ENCODE peak calls at places on chromosome 7, in four cellular contexts. T is heart left ventricle, W is T-cell, X is left colon. R is an unnamed sample.

GRCh38 chr7:130020434-130020833 is 30.7 kb downstream of the ZC3HC1 start:
- DNase-seq in T (no peak), W (no peak), X (no peak), R (no peak)

GRCh38 chr7:50762337-50762736 is 20.4 kb downstream of the GRB10 start:
- DNase-seq in T (no peak), W (no peak), X (no peak), R (no peak)

GRCh38 chr7:38775503-38775902 is 133.5 kb downstream of the VPS41 start:
- DNase-seq in T (no peak), W (no peak), X (no peak), R (no peak)

GRCh38 chr7:985915-986741 is 3.1 kb downstream of the CYP2W1 start:
- DNase-seq in T (no peak), W (no peak), X (no peak), R (no peak)

GRCh38 chr7:82441916-82442478 is 1.6 kb downstream of the CACNA2D1 start:
- DNase-seq in T (no peak), W (no peak), X (no peak), R (no peak)

GRCh38 chr7:108368466-108368865 is 87.8 kb downstream of the NRCAM start:
- DNase-seq in T (no peak), W (no peak), X (no peak), R (no peak)

GRCh38 chr7:131554880-131555516 is 1.4 kb downstream of the PODXL start:
- DNase-seq in T (no peak), W (no peak), X (no peak), R (no peak)

GRCh38 chr7:74480861-74481417 is 27.2 kb downstream of the GTF2IRD1 start:
- DNase-seq in T (peak; percentile 67), W (no peak), X (peak; percentile 79), R (no peak)

GRCh38 chr7:74221713-74222112 is 11.9 kb downstream of the LAT2 start:
- DNase-seq in T (no peak), W (no peak), X (no peak), R (no peak)

GRCh38 chr7:15399446-15399845 is 162.4 kb downstream of the AGMO start:
- DNase-seq in T (no peak), W (no peak), X (no peak), R (no peak)

GRCh38 chr7:23072916-23073315 is 32.7 kb upstream of the KLHL7 start:
- DNase-seq in T (no peak), W (no peak), X (no peak), R (no peak)

GRCh38 chr7:42192851-42193456 is 44.1 kb downstream of the GLI3 start:
- DNase-seq in T (no peak), W (no peak), X (no peak), R (peak; percentile 20)

GRCh38 chr7:14009453-14010418 is 20.3 kb upstream of the ETV1 start:
- DNase-seq in T (no peak), W (no peak), X (no peak), R (no peak)

GRCh38 chr7:125088555-125088954 is 158.9 kb upstream of the POT1 start:
- DNase-seq in T (no peak), W (no peak), X (no peak), R (no peak)

GRCh38 chr7:28885771-28886170 is 72.4 kb downstream of the TRIL start:
- DNase-seq in T (no peak), W (no peak), X (no peak), R (no peak)

GRCh38 chr7:90825779-90826178 is 229.7 kb downstream of the CDK14 start:
- DNase-seq in T (no peak), W (no peak), X (no peak), R (no peak)

GRCh38 chr7:107638594-107638993 is 22.0 kb upstream of the SLC26A4 start:
- DNase-seq in T (no peak), W (no peak), X (no peak), R (no peak)

GRCh38 chr7:24965831-24966708 is 13.9 kb downstream of the OSBPL3 start:
- DNase-seq in T (no peak), W (no peak), X (peak; percentile 53), R (peak; percentile 68)

GRCh38 chr7:27375958-27376357 is 133.4 kb downstream of the EVX1 start:
- DNase-seq in T (no peak), W (no peak), X (no peak), R (no peak)

GRCh38 chr7:139747662-139748372 is 30.0 kb downstream of the HIPK2 start:
- DNase-seq in T (no peak), W (no peak), X (no peak), R (no peak)

GRCh38 chr7:28018020-28018419 is 162.6 kb downstream of the JAZF1 start:
- DNase-seq in T (no peak), W (no peak), X (no peak), R (no peak)

GRCh38 chr7:123282181-123282580 is 82.4 kb upstream of the SLC13A1 start:
- DNase-seq in T (no peak), W (no peak), X (no peak), R (no peak)

GRCh38 chr7:2379821-2380450 is 23.5 kb upstream of the CHST12 start:
- DNase-seq in T (peak; percentile 55), W (no peak), X (no peak), R (no peak)

GRCh38 chr7:148661471-148661870 is 37.2 kb upstream of the CUL1 start:
- DNase-seq in T (no peak), W (no peak), X (no peak), R (no peak)

GRCh38 chr7:27697861-27698430 is 35.3 kb upstream of the HIBADH start:
- DNase-seq in T (no peak), W (no peak), X (peak; percentile 78), R (peak; percentile 34)

GRCh38 chr7:40200791-40201190 is 66.0 kb downstream of the SUGCT start:
- DNase-seq in T (no peak), W (no peak), X (no peak), R (no peak)

GRCh38 chr7:148773344-148773743 is 74.6 kb downstream of the CUL1 start:
- DNase-seq in T (no peak), W (peak; percentile 34), X (no peak), R (peak; percentile 60)

GRCh38 chr7:40584667-40585433 is 450.0 kb downstream of the SUGCT start:
- DNase-seq in T (no peak), W (no peak), X (no peak), R (no peak)

GRCh38 chr7:100974021-100974420 is 4.7 kb downstream of the MUC12 start:
- DNase-seq in T (no peak), W (no peak), X (no peak), R (no peak)

GRCh38 chr7:122719010-122719578 is 16.4 kb upstream of the RNF148 start:
- DNase-seq in T (no peak), W (no peak), X (no peak), R (no peak)

GRCh38 chr7:151091431-151091830 is 5.2 kb downstream of the AGAP3 start:
- DNase-seq in T (no peak), W (no peak), X (peak; percentile 72), R (peak; percentile 53)